ENCODE peak calls at places on chromosomes 16 and 17, in seven cellular contexts. M is A549, J is tibial nerve, R is transverse colon, L is body of pancreas, N is gastrocnemius medialis, Q is endothelial cell of umbilical vein. U is an unnamed sample.

GRCh38 chr16:58685084-58685449 is 497 bp upstream of the SLC38A7 start:
- DNase-seq in M (no peak), J (no peak), R (no peak), L (no peak), N (no peak), Q (no peak), U (no peak)

GRCh38 chr17:47634870-47635269 is 14.8 kb upstream of the KPNB1 start:
- DNase-seq in M (no peak), J (no peak), R (no peak), L (no peak), N (no peak), Q (no peak), U (no peak)

GRCh38 chr16:56589141-56590039 is at the start of gene MT3:
- DNase-seq in M (no peak), J (no peak), R (peak; percentile 38), L (peak; percentile 55), N (no peak), Q (no peak), U (no peak)

GRCh38 chr16:68951991-68952877 is 108.9 kb downstream of the TANGO6 start:
- DNase-seq in M (peak; percentile 28), J (no peak), R (no peak), L (no peak), N (no peak), Q (peak; percentile 29), U (peak; percentile 47)

GRCh38 chr17:79619636-79620206 is 8.9 kb upstream of the RBFOX3 start:
- DNase-seq in M (no peak), J (no peak), R (peak; percentile 4), L (peak; percentile 3), N (peak; percentile 1), Q (no peak), U (no peak)

GRCh38 chr17:16969931-16970906 is 1.7 kb downstream of the TNFRSF13B start:
- DNase-seq in M (no peak), J (no peak), R (peak; percentile 46), L (no peak), N (no peak), Q (no peak), U (no peak)

GRCh38 chr16:50297301-50298074 is 31.1 kb downstream of the ADCY7 start:
- DNase-seq in M (no peak), J (no peak), R (peak; percentile 5), L (peak; percentile 4), N (peak; percentile 11), Q (no peak), U (no peak)

GRCh38 chr17:76174072-76174471 is 33.0 kb upstream of the FOXJ1 start:
- DNase-seq in M (no peak), J (no peak), R (no peak), L (no peak), N (no peak), Q (no peak), U (no peak)

GRCh38 chr17:65698381-65699061 is 137.1 kb upstream of the AXIN2 start:
- DNase-seq in M (no peak), J (no peak), R (no peak), L (no peak), N (no peak), Q (peak; percentile 55), U (peak; percentile 15)

DNA sequence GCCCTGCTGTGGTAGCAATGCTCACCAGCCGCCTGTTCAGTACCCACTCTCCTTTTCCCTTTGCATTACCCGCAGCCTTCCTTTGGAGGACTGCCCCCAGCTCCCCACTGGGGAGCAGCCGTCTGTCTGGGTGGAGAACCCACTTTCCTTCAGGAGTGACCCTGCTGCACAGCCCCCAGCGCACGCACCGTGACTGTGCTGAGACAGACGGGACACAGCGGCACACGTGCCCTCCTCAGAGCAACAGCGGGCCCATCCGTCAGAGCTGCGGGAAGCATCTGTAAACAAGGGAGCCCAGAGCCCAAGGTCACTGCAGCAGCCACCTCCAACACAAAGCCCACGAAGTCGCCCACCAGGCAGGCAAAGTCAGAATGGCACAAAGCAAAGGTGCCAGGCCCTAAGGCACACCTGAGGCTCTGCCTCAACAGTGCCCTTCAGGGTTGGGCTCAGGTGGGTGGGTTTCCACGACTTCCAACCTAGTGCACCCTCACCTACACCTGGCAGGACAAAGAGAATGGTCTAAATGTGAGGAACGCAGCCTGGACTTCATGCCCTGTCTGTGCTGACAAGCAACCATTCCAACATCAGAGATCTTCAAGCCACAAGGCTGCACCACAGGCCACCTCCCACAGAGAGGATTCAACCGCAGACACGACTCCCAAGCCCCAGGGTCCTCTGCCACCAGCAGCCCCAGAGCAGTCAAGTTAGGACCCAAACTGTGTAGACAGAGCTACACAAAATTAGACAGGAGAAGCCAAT is 9.9 kb downstream of the AXIN1 start:
- DNase-seq in M (no peak), J (no peak), R (no peak), L (no peak), N (no peak), Q (no peak), U (no peak)
- TF ChIP-seq POLR2A in M (no peak), J (no peak), R (no peak), L (no peak), N (no peak), Q (no peak), U (no peak)

DNA sequence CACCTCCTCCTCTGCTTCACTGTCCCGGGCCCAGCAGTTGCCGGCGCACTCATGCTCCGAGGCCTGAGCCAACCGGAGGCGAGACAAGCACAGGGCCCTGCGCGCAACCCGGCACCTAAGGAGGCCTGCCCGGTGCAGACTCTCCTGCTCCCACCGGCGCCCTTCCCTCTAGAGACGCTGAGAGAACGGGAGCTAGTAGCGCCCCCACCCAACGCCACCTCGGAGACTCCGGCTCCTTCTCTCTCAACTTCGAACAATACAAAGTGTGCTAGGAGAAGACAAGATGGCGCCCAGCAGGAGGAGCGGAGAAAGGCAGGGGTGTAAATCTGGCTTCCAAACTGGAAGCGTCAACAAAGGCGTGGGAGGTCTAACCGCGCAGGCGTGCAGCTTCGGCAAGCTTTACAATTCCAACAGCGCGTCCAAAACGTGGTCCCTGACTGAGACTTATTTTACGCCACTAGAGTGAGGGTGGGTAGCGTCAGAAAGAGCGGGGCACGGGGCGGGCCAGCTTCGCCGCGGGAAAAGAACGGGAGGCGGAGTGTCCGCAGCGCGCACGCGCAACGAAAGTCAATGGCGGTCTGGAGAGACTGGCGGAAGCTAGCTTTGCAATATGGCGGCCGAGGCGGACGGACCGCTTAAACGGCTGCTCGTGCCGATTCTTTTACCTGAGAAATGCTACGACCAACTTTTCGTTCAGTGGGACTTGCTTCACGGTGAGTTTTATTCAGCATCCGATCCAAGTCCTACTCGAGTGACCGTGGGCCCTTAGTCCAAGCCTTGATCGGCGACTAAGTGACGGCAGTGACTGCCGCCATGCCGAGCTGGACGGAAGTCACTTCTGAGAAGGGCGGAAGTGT is at the start of gene MPDU1:
- DNase-seq in M (peak; percentile 89), J (peak; percentile 90), R (peak; percentile 96), L (peak; percentile 96), N (peak; percentile 97), Q (peak; percentile 98), U (no peak)
- TF ChIP-seq POLR2A in M (peak; percentile 74), J (no peak), R (peak; percentile 83), L (peak; percentile 89), N (peak; percentile 73), Q (peak; percentile 94), U (peak; percentile 72)

GRCh38 chr16:89401205-89401604 is 89.2 kb downstream of the ANKRD11 start:
- DNase-seq in M (no peak), J (no peak), R (no peak), L (no peak), N (no peak), Q (no peak), U (no peak)
- TF ChIP-seq POLR2A in M (no peak), J (no peak), R (no peak), L (no peak), N (no peak), Q (no peak), U (no peak)

GRCh38 chr17:794876-795275 is 12.7 kb downstream of the MRM3 start:
- DNase-seq in M (peak; percentile 87), J (peak; percentile 82), R (peak; percentile 80), L (peak; percentile 99), N (peak; percentile 82), Q (peak; percentile 85), U (no peak)
- TF ChIP-seq POLR2A in M (no peak), J (no peak), R (no peak), L (peak; percentile 17), N (no peak), Q (no peak), U (no peak)

GRCh38 chr16:2037115-2037514 is 10.4 kb downstream of the NHERF2 start:
- DNase-seq in M (no peak), J (no peak), R (no peak), L (no peak), N (no peak), Q (no peak), U (no peak)

GRCh38 chr16:2034695-2035430 is 8.2 kb downstream of the NHERF2 start:
- DNase-seq in M (no peak), J (no peak), R (no peak), L (no peak), N (no peak), Q (no peak), U (no peak)

GRCh38 chr16:2037631-2038358 is 9.8 kb downstream of the NTHL1 start:
- DNase-seq in M (no peak), J (no peak), R (no peak), L (no peak), N (no peak), Q (no peak), U (no peak)

GRCh38 chr16:2036200-2036966 is 9.7 kb downstream of the NHERF2 start:
- DNase-seq in M (no peak), J (no peak), R (no peak), L (no peak), N (no peak), Q (no peak), U (no peak)

DNA sequence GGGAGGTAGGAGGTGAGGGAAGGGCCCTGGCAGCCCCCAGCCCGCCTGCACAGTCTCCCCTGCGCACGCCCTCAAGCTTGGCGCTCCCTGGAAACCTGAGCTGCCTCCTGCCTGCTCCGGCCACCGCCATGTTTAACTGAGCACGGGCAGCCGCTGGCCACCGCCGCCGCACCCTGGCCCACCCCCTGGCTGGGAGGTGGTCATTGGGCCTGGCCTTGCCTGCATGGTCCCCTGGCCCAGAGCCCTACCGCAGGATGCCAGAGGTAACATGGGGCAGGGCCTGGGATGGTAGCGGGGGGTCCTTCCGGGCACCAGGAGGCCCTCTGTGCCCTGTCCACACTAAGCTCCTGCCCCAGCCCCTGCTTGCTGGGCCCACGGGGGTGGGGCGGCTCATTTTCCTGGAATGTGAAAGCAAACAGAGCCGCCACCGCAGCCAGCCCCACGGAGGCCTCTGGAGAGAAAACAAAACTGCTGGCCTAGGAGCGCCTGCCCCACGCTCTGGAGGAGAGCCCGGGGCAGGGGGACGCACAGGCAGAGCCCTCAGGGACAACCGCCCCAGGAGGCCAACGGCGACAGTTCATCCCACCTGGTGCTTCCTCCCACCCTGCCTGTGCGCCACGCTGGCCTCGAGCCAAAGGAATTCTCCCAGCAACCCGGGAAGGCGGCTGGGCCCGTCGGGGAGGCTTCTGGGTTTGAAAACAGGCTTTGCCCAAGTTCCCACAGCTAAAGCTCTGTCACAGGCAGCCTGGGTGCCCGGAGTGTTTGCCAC is 8.9 kb downstream of the NHERF2 start:
- DNase-seq in M (no peak), J (peak; percentile 64), R (peak; percentile 43), L (peak; percentile 48), N (no peak), Q (peak; percentile 62), U (peak; percentile 86)
- TF ChIP-seq POLR2A in M (peak; percentile 23), J (no peak), R (no peak), L (peak; percentile 38), N (no peak), Q (peak; percentile 12), U (no peak)